ENCODE peak calls at places on chromosome 22, in seven cellular contexts. One of them, this sample, is unnamed.

GRCh38 chr22:28799834-28800307 is 498 bp downstream of the XBP1 start:
- DNase-seq in cardiac muscle cell: peak
- DNase-seq in neural crest cell: peak
- DNase-seq in NCI-H510A: no peak
- DNase-seq in NCI-H2081: no peak
- DNase-seq in left cardiac atrium: peak
- DNase-seq in T follicular helper cell: no peak
- DNase-seq in this sample: no peak

GRCh38 chr22:27241430-27242110 is 560.0 kb downstream of the MN1 start:
- DNase-seq in NCI-H510A: no peak
- DNase-seq in left cardiac atrium: peak
- DNase-seq in neural crest cell: no peak
- DNase-seq in T follicular helper cell: no peak
- DNase-seq in cardiac muscle cell: peak
- DNase-seq in NCI-H2081: no peak
- DNase-seq in this sample: peak

GRCh38 chr22:37484115-37485005 is 1.8 kb downstream of the MFNG start:
- DNase-seq in NCI-H2081: no peak
- DNase-seq in cardiac muscle cell: no peak
- DNase-seq in left cardiac atrium: peak
- DNase-seq in NCI-H510A: no peak
- DNase-seq in T follicular helper cell: peak
- DNase-seq in neural crest cell: no peak
- DNase-seq in this sample: peak

GRCh38 chr22:17820879-17821439 is 46.7 kb upstream of the BID start:
- DNase-seq in T follicular helper cell: no peak
- DNase-seq in left cardiac atrium: no peak
- DNase-seq in NCI-H2081: no peak
- DNase-seq in NCI-H510A: no peak
- DNase-seq in cardiac muscle cell: no peak
- DNase-seq in neural crest cell: no peak
- DNase-seq in this sample: no peak

GRCh38 chr22:46766611-46767010 is 4.2 kb downstream of the TBC1D22A start:
- DNase-seq in cardiac muscle cell: no peak
- DNase-seq in left cardiac atrium: no peak
- DNase-seq in T follicular helper cell: no peak
- DNase-seq in NCI-H510A: no peak
- DNase-seq in NCI-H2081: no peak
- DNase-seq in neural crest cell: no peak
- DNase-seq in this sample: no peak

GRCh38 chr22:36731916-36732315 is 28.4 kb upstream of the CACNG2 start:
- DNase-seq in T follicular helper cell: no peak
- DNase-seq in cardiac muscle cell: no peak
- DNase-seq in left cardiac atrium: no peak
- DNase-seq in neural crest cell: no peak
- DNase-seq in NCI-H510A: no peak
- DNase-seq in NCI-H2081: no peak
- DNase-seq in this sample: no peak

GRCh38 chr22:37330200-37331033 is 48.1 kb downstream of the CYTH4 start:
- DNase-seq in T follicular helper cell: peak
- DNase-seq in NCI-H2081: peak
- DNase-seq in neural crest cell: peak
- DNase-seq in NCI-H510A: no peak
- DNase-seq in left cardiac atrium: no peak
- DNase-seq in cardiac muscle cell: peak
- DNase-seq in this sample: peak

GRCh38 chr22:36298118-36298517 is 45.2 kb downstream of the APOL1 start:
- DNase-seq in neural crest cell: no peak
- DNase-seq in cardiac muscle cell: no peak
- DNase-seq in T follicular helper cell: no peak
- DNase-seq in left cardiac atrium: no peak
- DNase-seq in NCI-H2081: no peak
- DNase-seq in NCI-H510A: no peak
- DNase-seq in this sample: no peak

GRCh38 chr22:19137384-19138216 is 6.5 kb downstream of the TSSK2 start:
- DNase-seq in left cardiac atrium: no peak
- DNase-seq in NCI-H510A: no peak
- DNase-seq in NCI-H2081: no peak
- DNase-seq in T follicular helper cell: no peak
- DNase-seq in cardiac muscle cell: no peak
- DNase-seq in neural crest cell: no peak
- DNase-seq in this sample: no peak

GRCh38 chr22:25166266-25167056 is 33.2 kb upstream of the CRYBB3 start:
- DNase-seq in cardiac muscle cell: no peak
- DNase-seq in NCI-H2081: no peak
- DNase-seq in T follicular helper cell: no peak
- DNase-seq in NCI-H510A: no peak
- DNase-seq in left cardiac atrium: no peak
- DNase-seq in neural crest cell: no peak
- DNase-seq in this sample: no peak

GRCh38 chr22:43159484-43160178 is 8.3 kb downstream of the TSPO start:
- DNase-seq in cardiac muscle cell: no peak
- DNase-seq in NCI-H510A: no peak
- DNase-seq in NCI-H2081: peak
- DNase-seq in neural crest cell: no peak
- DNase-seq in left cardiac atrium: no peak
- DNase-seq in T follicular helper cell: no peak
- DNase-seq in this sample: no peak

GRCh38 chr22:48891688-48892380 is 935.8 kb downstream of the BRD1 start:
- DNase-seq in T follicular helper cell: no peak
- DNase-seq in NCI-H510A: no peak
- DNase-seq in left cardiac atrium: no peak
- DNase-seq in NCI-H2081: no peak
- DNase-seq in neural crest cell: no peak
- DNase-seq in cardiac muscle cell: no peak
- DNase-seq in this sample: no peak

GRCh38 chr22:31646186-31647019 is 15.6 kb downstream of the PISD start:
- DNase-seq in NCI-H2081: no peak
- DNase-seq in T follicular helper cell: no peak
- DNase-seq in cardiac muscle cell: no peak
- DNase-seq in NCI-H510A: no peak
- DNase-seq in neural crest cell: no peak
- DNase-seq in left cardiac atrium: no peak
- DNase-seq in this sample: no peak

GRCh38 chr22:21937041-21937820 is 15.4 kb downstream of the PPM1F start:
- DNase-seq in NCI-H2081: no peak
- DNase-seq in left cardiac atrium: no peak
- DNase-seq in NCI-H510A: no peak
- DNase-seq in cardiac muscle cell: no peak
- DNase-seq in T follicular helper cell: no peak
- DNase-seq in neural crest cell: no peak
- DNase-seq in this sample: peak

GRCh38 chr22:36464715-36465231 is 16.7 kb downstream of the TXN2 start:
- DNase-seq in cardiac muscle cell: no peak
- DNase-seq in NCI-H510A: no peak
- DNase-seq in neural crest cell: no peak
- DNase-seq in left cardiac atrium: no peak
- DNase-seq in T follicular helper cell: no peak
- DNase-seq in NCI-H2081: no peak
- DNase-seq in this sample: no peak

GRCh38 chr22:37406836-37407235 is 20.4 kb downstream of the ELFN2 start:
- DNase-seq in left cardiac atrium: no peak
- DNase-seq in T follicular helper cell: no peak
- DNase-seq in neural crest cell: no peak
- DNase-seq in cardiac muscle cell: no peak
- DNase-seq in NCI-H2081: no peak
- DNase-seq in NCI-H510A: no peak
- DNase-seq in this sample: no peak

GRCh38 chr22:45429921-45430775 is 16.7 kb downstream of the RIBC2 start:
- DNase-seq in NCI-H510A: no peak
- DNase-seq in NCI-H2081: no peak
- DNase-seq in neural crest cell: no peak
- DNase-seq in T follicular helper cell: no peak
- DNase-seq in left cardiac atrium: no peak
- DNase-seq in cardiac muscle cell: no peak
- DNase-seq in this sample: no peak

GRCh38 chr22:22939537-22940368 is 52.1 kb downstream of the IGLL5 start:
- DNase-seq in NCI-H2081: no peak
- DNase-seq in neural crest cell: no peak
- DNase-seq in left cardiac atrium: no peak
- DNase-seq in T follicular helper cell: no peak
- DNase-seq in NCI-H510A: no peak
- DNase-seq in cardiac muscle cell: no peak
- DNase-seq in this sample: no peak

GRCh38 chr22:36191106-36191836 is 10.3 kb downstream of the APOL4 start:
- DNase-seq in T follicular helper cell: no peak
- DNase-seq in NCI-H510A: no peak
- DNase-seq in left cardiac atrium: peak
- DNase-seq in cardiac muscle cell: no peak
- DNase-seq in NCI-H2081: no peak
- DNase-seq in neural crest cell: no peak
- DNase-seq in this sample: peak

GRCh38 chr22:19897726-19898515 is 43.2 kb upstream of the GNB1L start:
- DNase-seq in T follicular helper cell: no peak
- DNase-seq in NCI-H2081: no peak
- DNase-seq in cardiac muscle cell: no peak
- DNase-seq in neural crest cell: no peak
- DNase-seq in NCI-H510A: no peak
- DNase-seq in left cardiac atrium: no peak
- DNase-seq in this sample: no peak

GRCh38 chr22:49211176-49211575 is 616.5 kb downstream of the BRD1 start:
- DNase-seq in T follicular helper cell: no peak
- DNase-seq in NCI-H510A: no peak
- DNase-seq in NCI-H2081: no peak
- DNase-seq in left cardiac atrium: no peak
- DNase-seq in neural crest cell: no peak
- DNase-seq in cardiac muscle cell: no peak
- DNase-seq in this sample: no peak

GRCh38 chr22:42922374-42923177 is 65.5 kb upstream of the ARFGAP3 start:
- DNase-seq in NCI-H510A: no peak
- DNase-seq in left cardiac atrium: no peak
- DNase-seq in neural crest cell: no peak
- DNase-seq in T follicular helper cell: no peak
- DNase-seq in NCI-H2081: no peak
- DNase-seq in cardiac muscle cell: no peak
- DNase-seq in this sample: no peak

GRCh38 chr22:48918585-48919186 is 909.0 kb downstream of the BRD1 start:
- DNase-seq in T follicular helper cell: no peak
- DNase-seq in neural crest cell: no peak
- DNase-seq in cardiac muscle cell: no peak
- DNase-seq in NCI-H510A: peak
- DNase-seq in left cardiac atrium: no peak
- DNase-seq in NCI-H2081: no peak
- DNase-seq in this sample: no peak

GRCh38 chr22:39150848-39151215 is 1.6 kb downstream of the CBX7 start:
- DNase-seq in T follicular helper cell: no peak
- DNase-seq in neural crest cell: no peak
- DNase-seq in NCI-H2081: no peak
- DNase-seq in cardiac muscle cell: no peak
- DNase-seq in NCI-H510A: no peak
- DNase-seq in left cardiac atrium: no peak
- DNase-seq in this sample: no peak

GRCh38 chr22:36579441-36579840 is 50.5 kb upstream of the EIF3D start:
- DNase-seq in NCI-H510A: no peak
- DNase-seq in neural crest cell: no peak
- DNase-seq in T follicular helper cell: no peak
- DNase-seq in left cardiac atrium: no peak
- DNase-seq in cardiac muscle cell: no peak
- DNase-seq in NCI-H2081: no peak
- DNase-seq in this sample: no peak